ENCODE peak calls at places on chromosomes 12 and 14, in four cellular contexts. One of them, this sample, is unnamed.

GRCh38 chr12:80142640-80143039 is 43.3 kb downstream of the OTOGL start:
- DNase-seq in AG10803: no peak
- DNase-seq in dorsolateral prefrontal cortex: no peak
- DNase-seq in transverse colon: no peak
- DNase-seq in this sample: no peak

GRCh38 chr14:73797540-73797925 is 54.1 kb upstream of the PTGR2 start:
- DNase-seq in AG10803: no peak
- DNase-seq in dorsolateral prefrontal cortex: no peak
- DNase-seq in transverse colon: no peak
- DNase-seq in this sample: no peak

GRCh38 chr14:34699873-34700621 is 14.3 kb downstream of the CFL2 start:
- DNase-seq in AG10803: peak; percentile 94
- DNase-seq in dorsolateral prefrontal cortex: no peak
- DNase-seq in transverse colon: no peak
- DNase-seq in this sample: no peak

GRCh38 chr14:50772361-50772760 is 58.6 kb downstream of the NIN start:
- DNase-seq in AG10803: peak; percentile 90
- DNase-seq in dorsolateral prefrontal cortex: no peak
- DNase-seq in transverse colon: no peak
- DNase-seq in this sample: no peak

GRCh38 chr14:104865069-104865630 is at the start of gene CEP170B:
- DNase-seq in AG10803: peak; percentile 52
- DNase-seq in dorsolateral prefrontal cortex: no peak
- DNase-seq in transverse colon: no peak
- DNase-seq in this sample: peak; percentile 74

GRCh38 chr14:22845103-22845394 is 8.7 kb downstream of the MMP14 start:
- DNase-seq in AG10803: no peak
- DNase-seq in dorsolateral prefrontal cortex: no peak
- DNase-seq in transverse colon: no peak
- DNase-seq in this sample: no peak

GRCh38 chr12:40942326-40942725 is 245.8 kb upstream of the PDZRN4 start:
- DNase-seq in AG10803: peak; percentile 23
- DNase-seq in dorsolateral prefrontal cortex: no peak
- DNase-seq in transverse colon: no peak
- DNase-seq in this sample: no peak

GRCh38 chr14:94135476-94135875 is 6.1 kb upstream of the IFI27L2 start:
- DNase-seq in AG10803: no peak
- DNase-seq in dorsolateral prefrontal cortex: no peak
- DNase-seq in transverse colon: no peak
- DNase-seq in this sample: no peak

GRCh38 chr12:45721374-45721773 is 8.1 kb upstream of the ARID2 start:
- DNase-seq in AG10803: no peak
- DNase-seq in dorsolateral prefrontal cortex: no peak
- DNase-seq in transverse colon: no peak
- DNase-seq in this sample: no peak

GRCh38 chr12:79964100-79964627 is 29.3 kb upstream of the PPP1R12A start:
- DNase-seq in AG10803: no peak
- DNase-seq in dorsolateral prefrontal cortex: no peak
- DNase-seq in transverse colon: no peak
- DNase-seq in this sample: no peak

GRCh38 chr14:50335389-50335788 is 23.3 kb downstream of the DMAC2L start:
- DNase-seq in AG10803: peak; percentile 59
- DNase-seq in dorsolateral prefrontal cortex: peak; percentile 71
- DNase-seq in transverse colon: peak; percentile 51
- DNase-seq in this sample: no peak

GRCh38 chr12:113991224-113992044 is 25.3 kb upstream of the RBM19 start:
- DNase-seq in AG10803: no peak
- DNase-seq in dorsolateral prefrontal cortex: no peak
- DNase-seq in transverse colon: no peak
- DNase-seq in this sample: no peak

GRCh38 chr12:19036673-19037357 is 92.7 kb upstream of the PLEKHA5 start:
- DNase-seq in AG10803: no peak
- DNase-seq in dorsolateral prefrontal cortex: no peak
- DNase-seq in transverse colon: no peak
- DNase-seq in this sample: no peak

GRCh38 chr12:43338848-43339526 is 213.0 kb downstream of the ADAMTS20 start:
- DNase-seq in AG10803: peak; percentile 54
- DNase-seq in dorsolateral prefrontal cortex: no peak
- DNase-seq in transverse colon: no peak
- DNase-seq in this sample: no peak

GRCh38 chr14:76961631-76962302 is 66.7 kb downstream of the IRF2BPL start:
- DNase-seq in AG10803: peak; percentile 92
- DNase-seq in dorsolateral prefrontal cortex: peak; percentile 55
- DNase-seq in transverse colon: peak; percentile 89
- DNase-seq in this sample: peak; percentile 81

GRCh38 chr12:53972152-53972702 is 699 bp upstream of the HOXC11 start:
- DNase-seq in AG10803: no peak
- DNase-seq in dorsolateral prefrontal cortex: no peak
- DNase-seq in transverse colon: no peak
- DNase-seq in this sample: no peak

GRCh38 chr14:102028733-102029132 is 58.1 kb downstream of the HSP90AA1 start:
- DNase-seq in AG10803: peak; percentile 88
- DNase-seq in dorsolateral prefrontal cortex: no peak
- DNase-seq in transverse colon: peak; percentile 57
- DNase-seq in this sample: no peak

GRCh38 chr12:106010746-106011145 is 128.0 kb downstream of the NUAK1 start:
- DNase-seq in AG10803: peak; percentile 65
- DNase-seq in dorsolateral prefrontal cortex: no peak
- DNase-seq in transverse colon: no peak
- DNase-seq in this sample: no peak

GRCh38 chr14:25037032-25037431 is 12.9 kb downstream of the STXBP6 start:
- DNase-seq in AG10803: no peak
- DNase-seq in dorsolateral prefrontal cortex: no peak
- DNase-seq in transverse colon: no peak
- DNase-seq in this sample: no peak

GRCh38 chr14:103625361-103626095 is 3.5 kb upstream of the KLC1 start:
- DNase-seq in AG10803: no peak
- DNase-seq in dorsolateral prefrontal cortex: no peak
- DNase-seq in transverse colon: peak; percentile 22
- DNase-seq in this sample: no peak

GRCh38 chr14:48584031-48584430 is 908.6 kb upstream of the MDGA2 start:
- DNase-seq in AG10803: no peak
- DNase-seq in dorsolateral prefrontal cortex: no peak
- DNase-seq in transverse colon: no peak
- DNase-seq in this sample: no peak

GRCh38 chr12:7108928-7109920 is at the start of gene C1RL:
- DNase-seq in AG10803: peak; percentile 86
- DNase-seq in dorsolateral prefrontal cortex: peak; percentile 83
- DNase-seq in transverse colon: peak; percentile 93
- DNase-seq in this sample: peak; percentile 90

GRCh38 chr14:94101748-94102147 is 8.8 kb upstream of the IFI27 start:
- DNase-seq in AG10803: no peak
- DNase-seq in dorsolateral prefrontal cortex: peak; percentile 57
- DNase-seq in transverse colon: no peak
- DNase-seq in this sample: no peak

DNA sequence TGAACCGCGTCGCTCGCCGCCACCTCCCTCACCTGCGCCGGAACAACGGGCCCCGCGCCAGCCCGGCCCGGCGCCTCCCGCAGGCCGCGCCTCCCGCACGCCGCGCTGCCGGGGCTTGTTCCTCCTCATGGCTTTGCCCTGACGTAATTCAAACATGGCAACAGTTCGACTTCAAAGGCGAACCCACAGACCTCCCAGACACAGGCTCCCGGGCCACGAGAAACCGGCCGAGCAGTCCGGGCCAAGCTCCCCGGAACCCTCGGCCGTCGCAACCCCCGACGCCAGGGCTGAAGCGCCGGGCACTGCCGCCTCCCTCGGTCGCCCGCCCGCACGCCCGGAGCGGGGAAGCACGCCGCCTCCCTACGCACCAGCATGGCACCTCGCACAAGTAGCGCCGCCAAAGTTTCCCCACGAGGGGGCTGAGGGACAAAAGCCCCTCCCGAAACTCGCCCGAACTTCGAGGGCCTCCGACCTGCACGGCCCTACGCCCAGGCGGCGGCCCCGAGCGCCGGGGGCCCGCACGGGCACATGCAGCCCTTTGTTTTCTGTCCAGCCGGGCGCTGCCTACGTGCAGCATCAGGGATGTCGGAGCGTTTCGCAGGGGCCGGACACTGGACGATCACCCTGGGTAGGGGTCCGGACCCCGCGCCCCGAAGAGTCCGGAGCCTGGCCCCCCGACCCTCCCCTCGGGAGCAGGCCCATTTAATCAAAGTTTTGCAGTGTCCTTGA is 1.7 kb downstream of the SINHCAF start:
- DNase-seq in AG10803: peak; percentile 69
- DNase-seq in dorsolateral prefrontal cortex: peak; percentile 50
- DNase-seq in transverse colon: peak; percentile 81
- DNase-seq in this sample: peak; percentile 84
- TF ChIP-seq CTCF in AG10803: no peak
- TF ChIP-seq CTCF in dorsolateral prefrontal cortex: no peak
- TF ChIP-seq CTCF in transverse colon: no peak
- TF ChIP-seq CTCF in this sample: peak; percentile 53

GRCh38 chr14:52922656-52923055 is 28.2 kb downstream of the FERMT2 start:
- DNase-seq in AG10803: peak; percentile 50
- DNase-seq in dorsolateral prefrontal cortex: no peak
- DNase-seq in transverse colon: no peak
- DNase-seq in this sample: no peak

GRCh38 chr14:52926994-52927393 is 23.9 kb downstream of the FERMT2 start:
- DNase-seq in AG10803: peak; percentile 48
- DNase-seq in dorsolateral prefrontal cortex: no peak
- DNase-seq in transverse colon: no peak
- DNase-seq in this sample: no peak

GRCh38 chr14:52919971-52920370 is 30.9 kb downstream of the FERMT2 start:
- DNase-seq in AG10803: peak; percentile 77
- DNase-seq in dorsolateral prefrontal cortex: no peak
- DNase-seq in transverse colon: no peak
- DNase-seq in this sample: no peak

GRCh38 chr14:52922059-52922458 is 28.8 kb downstream of the FERMT2 start:
- DNase-seq in AG10803: no peak
- DNase-seq in dorsolateral prefrontal cortex: no peak
- DNase-seq in transverse colon: no peak
- DNase-seq in this sample: no peak

DNA sequence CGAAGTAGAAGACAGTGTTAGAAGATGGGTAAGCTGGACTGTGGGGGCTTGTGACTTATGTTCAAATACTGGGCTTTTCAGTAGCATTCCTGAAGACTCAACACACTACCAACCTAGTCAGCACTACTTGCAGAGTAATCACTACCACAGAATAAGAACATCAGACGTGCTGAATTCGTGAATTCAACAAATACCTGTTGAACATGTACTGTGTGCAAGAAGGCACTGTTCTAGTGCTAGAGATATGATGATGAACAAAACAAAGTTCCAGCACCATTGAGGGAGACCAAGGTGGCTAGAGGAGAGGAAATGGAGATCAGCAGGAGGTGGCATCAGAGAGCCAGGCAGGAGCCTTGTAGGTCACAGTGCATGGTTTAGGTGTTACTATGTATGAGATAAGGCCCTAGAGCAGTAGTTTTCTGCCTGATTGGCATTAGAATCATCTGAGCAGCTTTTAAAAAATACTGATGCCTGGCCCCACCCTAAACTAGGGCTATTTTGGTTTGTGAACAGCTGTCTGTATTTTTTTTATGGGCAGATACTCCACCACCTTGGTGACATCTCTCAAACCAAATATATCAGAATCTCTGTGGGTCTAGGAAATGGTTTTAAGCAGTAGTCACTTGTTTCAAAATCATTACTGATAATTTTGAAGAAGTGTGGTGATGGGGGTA is 26.8 kb downstream of the FERMT2 start:
- DNase-seq in AG10803: no peak
- DNase-seq in dorsolateral prefrontal cortex: no peak
- DNase-seq in transverse colon: no peak
- DNase-seq in this sample: no peak
- TF ChIP-seq CTCF in AG10803: peak; percentile 12
- TF ChIP-seq CTCF in dorsolateral prefrontal cortex: peak; percentile 22
- TF ChIP-seq CTCF in transverse colon: no peak
- TF ChIP-seq CTCF in this sample: no peak

DNA sequence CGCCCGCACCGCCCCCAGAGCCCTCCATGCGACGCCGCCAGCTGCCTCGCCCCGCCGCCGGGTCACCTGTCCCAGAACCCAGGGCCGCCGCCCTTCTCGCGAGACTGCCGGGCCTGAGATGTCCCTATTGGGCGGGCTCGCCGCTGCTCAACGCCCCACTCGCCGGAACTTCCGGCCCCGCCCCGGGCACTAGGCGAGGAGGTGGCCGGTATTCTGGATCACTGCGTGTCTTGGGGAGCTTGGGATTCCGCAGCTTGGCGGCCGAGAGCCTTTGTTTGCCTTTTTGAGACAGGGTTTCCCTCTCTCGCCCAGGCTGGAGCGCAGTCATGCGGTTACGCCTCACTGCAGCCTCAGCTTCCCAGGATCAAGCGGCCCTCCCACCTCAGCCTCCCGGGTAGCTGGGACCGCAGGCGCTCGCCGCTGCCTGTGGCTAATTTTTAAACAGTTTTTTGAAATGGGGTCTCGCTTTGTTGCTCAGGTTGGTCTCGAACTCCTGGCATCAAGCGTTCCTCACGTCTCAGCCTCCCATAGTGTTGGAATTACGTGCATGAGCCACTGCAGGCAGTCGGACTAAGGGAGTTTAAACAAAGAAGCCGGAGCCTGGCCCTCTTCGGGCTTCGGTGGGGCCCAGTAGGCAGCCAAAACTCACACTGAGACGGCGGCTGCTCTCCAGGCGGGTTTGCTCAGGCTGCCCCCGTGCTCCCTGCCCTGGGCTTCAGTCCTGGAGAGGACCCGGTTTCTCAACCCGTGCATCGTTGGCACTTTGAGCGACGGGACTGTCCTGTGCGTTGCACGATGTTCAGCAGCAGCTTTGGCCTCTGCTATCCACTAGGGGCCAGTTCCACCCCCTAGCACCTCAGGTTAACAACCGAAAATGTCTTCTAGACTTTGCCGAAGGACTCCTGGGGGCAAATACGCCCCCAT is at the start of gene SLC15A4:
- DNase-seq in AG10803: peak; percentile 88
- DNase-seq in dorsolateral prefrontal cortex: peak; percentile 98
- DNase-seq in transverse colon: peak; percentile 98
- DNase-seq in this sample: peak; percentile 98
- TF ChIP-seq CTCF in AG10803: peak; percentile 22
- TF ChIP-seq CTCF in dorsolateral prefrontal cortex: peak; percentile 18
- TF ChIP-seq CTCF in transverse colon: no peak
- TF ChIP-seq CTCF in this sample: peak; percentile 50

GRCh38 chr12:51538149-51538548 is 52.9 kb upstream of the SCN8A start:
- DNase-seq in AG10803: no peak
- DNase-seq in dorsolateral prefrontal cortex: no peak
- DNase-seq in transverse colon: no peak
- DNase-seq in this sample: no peak

GRCh38 chr12:51534675-51535074 is 56.4 kb upstream of the SCN8A start:
- DNase-seq in AG10803: no peak
- DNase-seq in dorsolateral prefrontal cortex: no peak
- DNase-seq in transverse colon: no peak
- DNase-seq in this sample: no peak

GRCh38 chr12:51533799-51534198 is 57.2 kb upstream of the SCN8A start:
- DNase-seq in AG10803: peak; percentile 32
- DNase-seq in dorsolateral prefrontal cortex: no peak
- DNase-seq in transverse colon: no peak
- DNase-seq in this sample: no peak

GRCh38 chr12:51534216-51534615 is 56.8 kb upstream of the SCN8A start:
- DNase-seq in AG10803: no peak
- DNase-seq in dorsolateral prefrontal cortex: no peak
- DNase-seq in transverse colon: no peak
- DNase-seq in this sample: no peak

GRCh38 chr12:51536159-51536558 is 54.9 kb upstream of the SCN8A start:
- DNase-seq in AG10803: no peak
- DNase-seq in dorsolateral prefrontal cortex: no peak
- DNase-seq in transverse colon: no peak
- DNase-seq in this sample: no peak
- TF ChIP-seq CTCF in AG10803: peak; percentile 32
- TF ChIP-seq CTCF in dorsolateral prefrontal cortex: no peak
- TF ChIP-seq CTCF in transverse colon: no peak
- TF ChIP-seq CTCF in this sample: peak; percentile 67

This sample was measured in type B pancreatic cell.